ENCODE peak calls at places on chromosomes 2 and 18, in nine cellular contexts. I, E, B, D, A, F, S, K and T are unnamed samples.

GRCh38 chr2:58688813-58689212 is 447.7 kb upstream of the FANCL start:
- DNase-seq in I (no peak), E (no peak), B (no peak), D (no peak), A (no peak), F (no peak), S (no peak), K (no peak), T (no peak)

GRCh38 chr2:60212174-60212945 is 341.1 kb downstream of the BCL11A start:
- DNase-seq in I (no peak), E (no peak), B (no peak), D (no peak), A (no peak), F (no peak), S (no peak), K (no peak), T (no peak)

GRCh38 chr2:189252991-189253680 is 73.6 kb upstream of the COL5A2 start:
- DNase-seq in I (no peak), E (no peak), B (no peak), D (no peak), A (no peak), F (no peak), S (no peak), K (no peak), T (no peak)

GRCh38 chr2:204019572-204020501 is 83.3 kb downstream of the ICOS start:
- DNase-seq in I (no peak), E (no peak), B (no peak), D (no peak), A (no peak), F (no peak), S (no peak), K (no peak), T (peak)

GRCh38 chr18:35055726-35056125 is 14.5 kb downstream of the MAPRE2 start:
- DNase-seq in I (no peak), E (no peak), B (no peak), D (no peak), A (no peak), F (no peak), S (no peak), K (no peak), T (no peak)

GRCh38 chr2:151984424-151984823 is 114.4 kb downstream of the CACNB4 start:
- DNase-seq in I (no peak), E (no peak), B (no peak), D (no peak), A (no peak), F (no peak), S (no peak), K (no peak), T (no peak)

GRCh38 chr2:224506494-224506893 is 78.7 kb downstream of the CUL3 start:
- DNase-seq in I (no peak), E (no peak), B (no peak), D (no peak), A (no peak), F (no peak), S (no peak), K (no peak), T (no peak)

GRCh38 chr2:27220091-27220490 is 2.9 kb downstream of the CAD start:
- DNase-seq in I (no peak), E (no peak), B (no peak), D (no peak), A (no peak), F (no peak), S (no peak), K (no peak), T (no peak)

GRCh38 chr18:42644729-42645131 is 470.8 kb downstream of the RIT2 start:
- DNase-seq in I (no peak), E (no peak), B (peak), D (no peak), A (no peak), F (no peak), S (no peak), K (no peak), T (peak)

GRCh38 chr2:236968101-236968886 is 117.4 kb upstream of the COPS8 start:
- DNase-seq in I (peak), E (no peak), B (peak), D (no peak), A (no peak), F (no peak), S (peak), K (no peak), T (no peak)

GRCh38 chr2:64837116-64837704 is 152.0 kb upstream of the SLC1A4 start:
- DNase-seq in I (no peak), E (no peak), B (no peak), D (no peak), A (no peak), F (no peak), S (no peak), K (peak), T (peak)

GRCh38 chr2:121075006-121075545 is 209.9 kb downstream of the TFCP2L1 start:
- DNase-seq in I (no peak), E (peak), B (peak), D (no peak), A (peak), F (peak), S (no peak), K (peak), T (peak)

GRCh38 chr2:200471324-200471848 is 38.5 kb downstream of the KCTD18 start:
- DNase-seq in I (no peak), E (peak), B (no peak), D (no peak), A (no peak), F (no peak), S (no peak), K (peak), T (peak)

GRCh38 chr2:68789603-68790002 is 55.0 kb downstream of the ARHGAP25 start:
- DNase-seq in I (no peak), E (no peak), B (no peak), D (no peak), A (peak), F (no peak), S (peak), K (no peak), T (no peak)

GRCh38 chr2:23381084-23381483 is 3.9 kb upstream of the KLHL29 start:
- DNase-seq in I (no peak), E (no peak), B (peak), D (no peak), A (peak), F (no peak), S (no peak), K (peak), T (peak)

GRCh38 chr2:222842517-222843174 is 18.2 kb upstream of the ACSL3 start:
- DNase-seq in I (no peak), E (no peak), B (no peak), D (no peak), A (no peak), F (no peak), S (no peak), K (peak), T (peak)

GRCh38 chr18:31551883-31552282 is 39.8 kb upstream of the TTR start:
- DNase-seq in I (no peak), E (no peak), B (no peak), D (no peak), A (no peak), F (no peak), S (no peak), K (no peak), T (no peak)

GRCh38 chr2:98911376-98912154 is 24.5 kb downstream of the CRACDL start:
- DNase-seq in I (no peak), E (no peak), B (peak), D (peak), A (no peak), F (no peak), S (peak), K (no peak), T (peak)

GRCh38 chr2:24919977-24920812 is at the start of gene ADCY3:
- DNase-seq in I (no peak), E (peak), B (peak), D (peak), A (peak), F (no peak), S (peak), K (peak), T (peak)

GRCh38 chr2:42859006-42859552 is 66.7 kb upstream of the HAAO start:
- DNase-seq in I (no peak), E (peak), B (peak), D (peak), A (no peak), F (peak), S (no peak), K (peak), T (peak)

GRCh38 chr18:49495480-49495879 is 8.4 kb upstream of the C18orf32 start:
- DNase-seq in I (no peak), E (no peak), B (no peak), D (no peak), A (no peak), F (no peak), S (no peak), K (no peak), T (no peak)

GRCh38 chr18:49494660-49495059 is 7.6 kb upstream of the C18orf32 start:
- DNase-seq in I (no peak), E (no peak), B (no peak), D (no peak), A (no peak), F (no peak), S (no peak), K (no peak), T (no peak)

GRCh38 chr18:49499046-49499637 is 12.1 kb upstream of the C18orf32 start:
- DNase-seq in I (no peak), E (peak), B (no peak), D (no peak), A (no peak), F (no peak), S (no peak), K (no peak), T (no peak)

GRCh38 chr18:49495074-49495473 is 8.0 kb upstream of the C18orf32 start:
- DNase-seq in I (no peak), E (peak), B (no peak), D (no peak), A (no peak), F (no peak), S (no peak), K (no peak), T (no peak)

DNA sequence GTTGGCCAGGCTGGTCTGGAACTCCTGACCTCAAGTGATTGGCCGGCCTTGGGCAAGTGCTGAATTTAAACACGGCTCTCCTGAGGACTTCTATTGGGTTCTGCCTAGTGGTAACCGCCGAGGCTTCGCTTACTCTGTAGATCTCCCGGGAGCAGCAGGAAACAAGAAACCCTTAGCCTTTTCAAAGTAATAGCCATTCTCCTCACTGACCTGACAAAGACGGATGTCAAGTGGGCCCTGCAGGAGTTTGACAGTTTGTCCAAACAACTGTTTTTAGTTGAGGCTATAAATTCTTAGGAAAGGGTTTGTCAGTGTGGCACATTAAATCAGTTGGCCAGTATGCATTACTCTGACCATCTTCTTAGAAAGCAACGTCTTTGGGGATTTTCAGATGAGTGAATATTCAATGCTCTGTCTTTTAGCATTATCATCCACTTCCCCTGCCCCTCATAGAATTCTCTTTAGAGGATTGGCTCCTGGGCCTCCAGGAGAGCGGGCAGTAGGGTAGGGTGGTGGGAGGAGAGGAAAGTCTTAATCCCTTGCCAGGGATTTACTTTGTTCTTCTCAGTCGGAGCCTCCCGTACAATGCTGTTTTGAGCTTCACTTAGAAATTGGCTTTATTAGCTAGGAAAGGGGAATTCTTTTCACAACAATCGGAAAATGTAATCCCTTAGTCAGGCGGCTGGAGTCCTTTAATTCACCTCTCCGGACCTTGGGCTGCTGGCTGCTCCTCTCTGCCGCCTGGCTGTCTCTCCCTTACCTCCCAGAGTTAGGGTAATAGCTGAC is 13.3 kb upstream of the C18orf32 start:
- DNase-seq in I (no peak), E (peak), B (no peak), D (no peak), A (no peak), F (no peak), S (no peak), K (no peak), T (no peak)
- H3K4me3 ChIP-seq in I (no peak), E (no peak), B (no peak), D (no peak), A (no peak), F (no peak), S (no peak), K (no peak), T (no peak)

DNA sequence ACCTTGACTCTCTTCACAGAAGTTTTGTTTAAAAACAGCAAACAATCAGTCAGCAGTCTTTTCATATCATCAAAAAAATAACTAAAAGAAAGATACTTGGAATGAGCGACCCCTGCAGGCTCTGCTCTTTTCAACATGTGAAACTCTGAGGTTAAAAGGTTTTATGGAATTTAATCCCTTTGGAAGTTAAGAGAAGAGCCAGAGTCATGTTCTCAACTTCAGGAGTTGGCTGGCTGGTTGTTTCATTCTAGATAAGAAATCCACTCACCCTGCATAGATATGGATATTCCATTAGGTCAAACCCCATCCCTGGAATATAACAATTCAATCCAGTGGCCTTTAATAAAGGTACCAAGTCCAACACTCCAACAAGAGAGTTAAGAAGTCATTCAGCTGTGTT is 115.6 kb upstream of the RMDN2 start:
- DNase-seq in I (no peak), E (peak), B (peak), D (no peak), A (no peak), F (peak), S (no peak), K (peak), T (peak)
- TF ChIP-seq CTCF in I (peak), E (peak), B (no peak), D (no peak), A (no peak), F (no peak), S (peak), K (peak), T (peak)

GRCh38 chr2:135663148-135663700 is 78.4 kb upstream of the UBXN4 start:
- DNase-seq in I (no peak), E (no peak), B (no peak), D (no peak), A (no peak), F (no peak), S (no peak), K (no peak), T (no peak)
- H3K4me3 ChIP-seq in I (no peak), E (no peak), B (no peak), D (no peak), A (no peak), F (no peak), S (no peak), K (no peak), T (no peak)

GRCh38 chr2:79855264-79856006 is 342.6 kb downstream of the CTNNA2 start:
- DNase-seq in I (no peak), E (peak), B (peak), D (no peak), A (no peak), F (no peak), S (no peak), K (no peak), T (no peak)

GRCh38 chr2:79861059-79861374 is 348.2 kb downstream of the CTNNA2 start:
- DNase-seq in I (no peak), E (no peak), B (no peak), D (no peak), A (no peak), F (no peak), S (no peak), K (no peak), T (no peak)

GRCh38 chr2:79862756-79863155 is 349.9 kb downstream of the CTNNA2 start:
- DNase-seq in I (no peak), E (no peak), B (no peak), D (no peak), A (no peak), F (no peak), S (no peak), K (no peak), T (no peak)

GRCh38 chr2:79857888-79858287 is 345.0 kb downstream of the CTNNA2 start:
- DNase-seq in I (no peak), E (no peak), B (no peak), D (no peak), A (no peak), F (no peak), S (no peak), K (no peak), T (no peak)

DNA sequence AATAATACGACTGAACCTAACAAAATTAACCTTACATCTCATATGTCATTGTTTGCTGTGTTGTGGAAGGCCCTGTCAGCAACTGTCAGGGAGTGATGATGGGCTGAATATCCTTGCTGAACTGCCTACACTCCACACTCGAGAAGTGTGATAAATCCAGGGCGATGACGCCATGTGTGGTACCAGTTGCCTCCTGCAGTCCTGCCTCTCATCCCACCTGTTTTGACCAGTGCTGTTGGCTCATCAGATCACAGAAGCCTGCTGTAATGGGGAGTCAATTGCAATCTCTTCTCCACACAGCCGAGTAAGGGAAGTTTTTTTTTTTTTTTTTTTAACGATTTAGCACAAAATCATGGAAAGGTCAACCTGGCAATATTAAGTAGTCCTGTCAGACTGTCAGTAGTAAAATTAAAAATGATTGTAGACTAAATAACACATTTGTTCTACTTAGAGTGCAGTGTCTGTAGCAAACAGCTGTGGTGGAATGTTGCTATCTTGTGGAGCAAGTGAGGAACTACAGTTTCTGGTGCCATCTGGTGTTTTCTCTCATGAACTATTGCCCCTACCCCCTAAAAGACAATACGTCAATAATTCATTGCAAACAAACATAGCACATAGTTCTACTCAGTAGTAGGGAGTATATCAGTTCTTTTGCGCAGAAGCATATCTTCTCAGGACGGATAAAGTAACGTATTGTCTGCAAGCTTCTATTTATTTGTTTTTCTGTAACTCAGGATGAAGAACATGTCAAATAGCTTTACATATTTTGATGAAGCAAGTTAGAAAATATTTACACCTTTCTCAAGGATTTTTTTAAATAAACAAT is 347.6 kb downstream of the CTNNA2 start:
- DNase-seq in I (no peak), E (peak), B (no peak), D (no peak), A (no peak), F (no peak), S (no peak), K (peak), T (no peak)
- TF ChIP-seq CTCF in I (no peak), E (peak), B (no peak), D (no peak), A (no peak), F (no peak), S (no peak), K (peak), T (peak)